ENCODE peak calls at places on chromosomes 3 and 15, in four cellular contexts. I is SW480, N is DMS 273 treated with DMSO at 0.1 percent for 48 hours, F is natural killer cell. L is an unnamed sample.
A peak's percentile ranks its signal among the peaks of the same experiment; 100 is the strongest.

GRCh38 chr15:63473007-63473748 is 31.2 kb upstream of the USP3 start:
- DNase-seq in I (no peak), N (no peak), F (no peak), L (no peak)

GRCh38 chr3:187251599-187251998 is 39.9 kb downstream of the MASP1 start:
- DNase-seq in I (no peak), N (no peak), F (no peak), L (no peak)

GRCh38 chr15:69819371-69819770 is 278.3 kb downstream of the TLE3 start:
- DNase-seq in I (no peak), N (no peak), F (no peak), L (no peak)

GRCh38 chr3:10473581-10474438 is 31.6 kb downstream of the ATP2B2 start:
- DNase-seq in I (no peak), N (no peak), F (no peak), L (no peak)

GRCh38 chr3:167918686-167919085 is 177.0 kb downstream of the GOLIM4 start:
- DNase-seq in I (no peak), N (no peak), F (no peak), L (no peak)

GRCh38 chr3:170367797-170368196 is 10.3 kb downstream of the SKIL start:
- DNase-seq in I (no peak), N (no peak), F (no peak), L (no peak)

GRCh38 chr15:71761649-71762048 is 48.7 kb upstream of the NR2E3 start:
- DNase-seq in I (peak; percentile 25), N (no peak), F (no peak), L (no peak)

GRCh38 chr15:68995754-68996141 is 18.7 kb upstream of the NOX5 start:
- DNase-seq in I (no peak), N (no peak), F (no peak), L (no peak)

L was measured in CD8-positive, alpha-beta T cell.